ENCODE peak calls at places on chromosomes 1 and 21, in five cellular contexts. H, W, O, E and G are unnamed samples.

GRCh38 chr1:103788377-103788776 is 38.7 kb downstream of the AMY1C start:
- DNase-seq in H (no peak), W (no peak), O (no peak), E (no peak), G (no peak)

GRCh38 chr21:38853421-38853919 is 47.7 kb downstream of the ETS2 start:
- DNase-seq in H (no peak), W (no peak), O (no peak), E (peak; percentile 31), G (peak; percentile 97)

GRCh38 chr1:46062651-46063319 is 69.6 kb downstream of the PIK3R3 start:
- DNase-seq in H (no peak), W (no peak), O (no peak), E (no peak), G (no peak)

GRCh38 chr21:33841561-33841960 is 74.0 kb downstream of the ATP5PO start:
- DNase-seq in H (no peak), W (no peak), O (no peak), E (no peak), G (no peak)

GRCh38 chr21:44337941-44338895 is 972 bp downstream of the CFAP410 start:
- DNase-seq in H (peak; percentile 72), W (no peak), O (peak; percentile 61), E (peak; percentile 76), G (peak; percentile 25)

GRCh38 chr1:22275626-22276395 is 132.9 kb upstream of the WNT4 start:
- DNase-seq in H (peak; percentile 82), W (peak; percentile 44), O (no peak), E (peak; percentile 36), G (no peak)

GRCh38 chr1:20632386-20632785 is 872 bp upstream of the PINK1 start:
- DNase-seq in H (no peak), W (no peak), O (no peak), E (no peak), G (no peak)

GRCh38 chr1:231106347-231106746 is 55.5 kb upstream of the TRIM67 start:
- DNase-seq in H (no peak), W (no peak), O (no peak), E (no peak), G (peak; percentile 14)

GRCh38 chr21:44756416-44757185 is 45.0 kb downstream of the UBE2G2 start:
- DNase-seq in H (no peak), W (no peak), O (no peak), E (no peak), G (no peak)

GRCh38 chr1:24386241-24386640 is 27.3 kb downstream of the STPG1 start:
- DNase-seq in H (no peak), W (no peak), O (no peak), E (no peak), G (no peak)

GRCh38 chr1:197327776-197328364 is 59.8 kb downstream of the CRB1 start:
- DNase-seq in H (no peak), W (no peak), O (no peak), E (no peak), G (no peak)

GRCh38 chr1:53545663-53546408 is 86.6 kb downstream of the DMRTB1 start:
- DNase-seq in H (peak; percentile 46), W (no peak), O (peak; percentile 13), E (no peak), G (no peak)

GRCh38 chr1:118918230-118918939 is 69.8 kb downstream of the TBX15 start:
- DNase-seq in H (no peak), W (no peak), O (no peak), E (no peak), G (no peak)

GRCh38 chr1:119632103-119632490 is 16.0 kb downstream of the ZNF697 start:
- DNase-seq in H (no peak), W (no peak), O (peak; percentile 43), E (no peak), G (no peak)

GRCh38 chr1:39500862-39501389 is 9.5 kb downstream of the BMP8A start:
- DNase-seq in H (no peak), W (no peak), O (no peak), E (no peak), G (no peak)

GRCh38 chr1:12556368-12556930 is 61.6 kb downstream of the DHRS3 start:
- DNase-seq in H (no peak), W (no peak), O (peak; percentile 62), E (no peak), G (peak; percentile 44)

GRCh38 chr1:227889047-227889862 is 58.5 kb downstream of the WNT9A start:
- DNase-seq in H (peak; percentile 27), W (no peak), O (no peak), E (no peak), G (no peak)

GRCh38 chr1:12407050-12407961 is 177.5 kb downstream of the VPS13D start:
- DNase-seq in H (no peak), W (no peak), O (no peak), E (no peak), G (no peak)

GRCh38 chr1:86811539-86811938 is 102.4 kb downstream of the SELENOF start:
- DNase-seq in H (no peak), W (peak; percentile 33), O (no peak), E (no peak), G (no peak)

GRCh38 chr1:197557302-197557701 is 218.0 kb downstream of the DENND1B start:
- DNase-seq in H (no peak), W (no peak), O (no peak), E (no peak), G (no peak)

GRCh38 chr1:17735791-17736190 is 19.3 kb upstream of the ACTL8 start:
- DNase-seq in H (no peak), W (no peak), O (no peak), E (no peak), G (no peak)

GRCh38 chr1:153478692-153479618 is 18.5 kb upstream of the S100A7 start:
- DNase-seq in H (no peak), W (no peak), O (no peak), E (no peak), G (no peak)

DNA sequence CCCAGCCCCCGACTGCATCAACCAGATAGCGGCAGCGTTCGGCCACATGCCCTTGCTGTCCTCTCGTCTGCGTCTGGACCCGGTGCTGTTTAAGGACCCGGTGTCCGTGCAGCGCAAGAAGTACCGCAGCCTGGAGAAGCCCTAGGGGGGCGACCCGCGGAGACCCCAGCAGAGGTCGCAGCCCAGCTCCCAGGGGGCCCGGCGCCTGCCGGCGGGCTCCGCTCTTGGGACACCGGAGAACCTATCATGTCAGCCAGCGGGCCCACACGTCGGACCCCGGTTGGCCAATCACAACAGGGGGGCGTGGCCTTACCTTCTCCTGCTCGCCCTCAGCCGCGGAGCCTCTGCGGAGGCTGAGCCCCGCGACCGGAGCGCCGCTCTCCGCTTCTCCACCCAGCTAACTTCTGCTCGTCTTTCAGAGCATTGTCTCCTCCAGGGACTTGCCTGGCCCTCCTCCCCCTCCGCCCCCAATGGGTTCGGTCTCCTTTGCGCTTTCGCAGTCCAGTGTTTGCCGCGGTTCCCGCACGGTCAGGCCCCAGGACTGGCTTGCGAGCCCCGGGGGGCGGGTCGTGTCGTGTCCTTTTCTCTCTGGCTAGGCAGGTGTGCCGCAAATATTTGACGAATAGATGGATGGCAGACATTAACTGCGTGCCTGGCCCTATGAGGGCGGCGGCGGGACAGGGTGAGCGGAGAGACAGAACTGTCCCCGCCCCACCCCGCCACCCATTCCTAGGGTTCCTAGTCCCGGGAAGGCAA is 10.5 kb downstream of the SLC30A2 start:
- DNase-seq in H (peak; percentile 97), W (peak; percentile 82), O (peak; percentile 96), E (peak; percentile 97), G (peak; percentile 57)
- TF ChIP-seq CTCF in H (no peak), W (no peak), O (no peak), E (no peak), G (peak; percentile 6)

DNA sequence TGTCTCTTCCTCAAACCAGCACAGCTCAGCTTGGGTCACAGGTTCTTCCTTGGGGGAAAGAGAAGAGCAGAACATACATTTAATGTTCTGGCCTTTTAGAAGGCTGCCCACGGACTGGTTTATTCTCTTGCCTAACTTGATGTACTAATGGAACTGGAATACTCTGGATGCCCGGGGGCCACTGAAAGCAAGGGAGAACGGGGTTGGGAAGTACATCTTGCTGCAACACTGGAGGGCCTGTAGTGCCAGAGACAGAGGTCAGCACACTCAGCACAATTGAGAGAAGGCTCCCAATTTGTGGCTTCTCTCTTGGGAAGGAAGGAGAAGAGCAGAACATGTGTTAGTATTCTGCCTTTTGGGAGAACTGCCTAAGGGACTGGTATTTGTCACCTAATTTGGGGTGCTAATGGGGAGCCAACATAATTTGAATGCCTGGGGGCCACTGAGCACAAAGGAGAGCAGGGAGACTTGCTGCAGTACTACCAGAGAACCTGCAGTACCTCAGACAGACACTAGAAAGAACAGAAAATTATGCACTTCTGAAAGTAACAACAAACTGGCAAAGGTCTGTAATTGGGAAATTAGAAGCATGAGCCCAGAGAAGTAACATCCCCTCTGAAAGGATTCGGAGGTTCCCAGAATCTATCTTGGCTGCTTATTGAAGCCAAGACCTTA is 14.1 kb downstream of the ZNF691 start:
- DNase-seq in H (no peak), W (no peak), O (no peak), E (no peak), G (no peak)
- TF ChIP-seq CTCF in H (no peak), W (no peak), O (no peak), E (no peak), G (no peak)

DNA sequence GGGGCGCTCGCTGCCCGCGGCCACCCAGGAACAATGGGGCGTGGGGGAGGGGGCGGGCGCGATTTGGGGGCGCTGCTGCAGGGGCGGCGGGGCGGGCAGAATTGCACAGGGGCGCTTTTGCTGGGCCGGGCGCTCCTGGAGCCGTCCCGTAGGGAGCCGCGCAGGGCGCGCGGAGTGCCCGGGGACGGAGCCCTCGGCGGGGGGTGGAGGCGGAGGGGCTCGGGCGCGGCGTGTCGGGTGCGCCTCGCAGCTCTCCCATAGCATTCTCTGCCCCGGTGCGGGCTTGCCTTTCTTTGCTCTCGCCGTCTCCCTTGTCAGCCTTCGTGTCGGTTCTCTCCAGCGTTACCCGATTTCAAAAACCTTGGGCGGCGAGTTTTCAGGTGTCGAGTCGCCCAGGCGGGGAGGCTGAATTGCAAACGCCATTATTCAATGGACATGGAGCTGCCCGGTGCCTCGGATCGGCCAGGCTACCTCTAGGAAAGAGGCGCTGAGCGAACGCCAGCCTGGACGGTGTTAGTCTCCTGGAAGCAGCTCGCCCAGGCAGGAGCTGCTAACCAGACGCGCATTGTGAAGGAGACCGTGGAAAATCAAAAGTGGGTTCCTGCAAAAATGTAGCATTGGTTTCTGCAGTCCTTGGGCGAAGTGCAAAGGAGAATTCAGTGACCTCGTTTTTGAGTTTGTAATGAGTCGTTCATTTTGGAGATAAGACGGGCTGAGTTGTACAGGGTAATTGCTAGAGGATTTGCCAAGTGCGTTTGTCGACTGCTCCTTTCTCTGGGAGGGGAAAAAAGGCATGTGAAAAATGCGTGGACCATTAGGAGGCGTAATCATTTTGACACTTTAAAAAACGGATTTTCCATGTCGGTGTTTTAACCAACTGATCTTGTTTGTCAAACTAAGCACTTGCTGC is 626 bp downstream of the CXADR start:
- DNase-seq in H (peak; percentile 62), W (no peak), O (no peak), E (peak; percentile 51), G (no peak)
- TF ChIP-seq CTCF in H (no peak), W (no peak), O (no peak), E (no peak), G (no peak)

GRCh38 chr1:212177542-212177941 is 107.7 kb upstream of the PPP2R5A start:
- DNase-seq in H (no peak), W (no peak), O (no peak), E (no peak), G (no peak)
- TF ChIP-seq CTCF in H (no peak), W (no peak), O (no peak), E (no peak), G (no peak)

GRCh38 chr1:180544050-180544449 is 14.7 kb upstream of the OVAAL start:
- DNase-seq in H (no peak), W (no peak), O (no peak), E (no peak), G (no peak)

GRCh38 chr1:180551997-180552396 is 6.8 kb upstream of the OVAAL start:
- DNase-seq in H (no peak), W (no peak), O (no peak), E (no peak), G (no peak)

GRCh38 chr1:180545991-180546390 is 12.8 kb upstream of the OVAAL start:
- DNase-seq in H (no peak), W (no peak), O (no peak), E (no peak), G (no peak)

GRCh38 chr1:180548686-180549326 is 10.0 kb upstream of the OVAAL start:
- DNase-seq in H (no peak), W (no peak), O (no peak), E (no peak), G (peak; percentile 56)
- TF ChIP-seq CTCF in H (no peak), W (no peak), O (no peak), E (no peak), G (no peak)